ENCODE peak calls at places on chromosomes 11 and 22, in seven cellular contexts. Z is A549, K is tibial nerve, C is heart left ventricle, A is IMR-90, U is adrenal gland, B is Peyer's patch. E is an unnamed sample.

GRCh38 chr11:45489281-45489906 is 176.0 kb downstream of the CHST1 start:
- DNase-seq in Z (no peak), K (no peak), C (no peak), A (no peak), U (no peak), B (peak), E (no peak)

GRCh38 chr11:16603890-16604783 is 134.3 kb upstream of the C11orf58 start:
- DNase-seq in Z (no peak), K (peak), C (peak), A (peak), U (peak), B (peak), E (no peak)

GRCh38 chr11:69650081-69650831 is 9.3 kb downstream of the CCND1 start:
- DNase-seq in Z (no peak), K (no peak), C (no peak), A (no peak), U (no peak), B (peak), E (no peak)

GRCh38 chr11:47204633-47204989 is 10.2 kb upstream of the DDB2 start:
- DNase-seq in Z (peak), K (no peak), C (no peak), A (peak), U (no peak), B (no peak), E (no peak)

GRCh38 chr11:3123761-3124733 is 41.1 kb downstream of the OSBPL5 start:
- DNase-seq in Z (peak), K (peak), C (peak), A (peak), U (peak), B (peak), E (peak)

GRCh38 chr11:125464266-125464662 is 31.8 kb downstream of the FEZ1 start:
- DNase-seq in Z (peak), K (no peak), C (no peak), A (peak), U (no peak), B (no peak), E (peak)

GRCh38 chr11:23540101-23540561 is 679.9 kb upstream of the CCDC179 start:
- DNase-seq in Z (peak), K (no peak), C (no peak), A (peak), U (no peak), B (peak), E (no peak)

GRCh38 chr11:116721983-116722382 is 50.8 kb downstream of the BUD13 start:
- DNase-seq in Z (no peak), K (no peak), C (no peak), A (no peak), U (no peak), B (no peak), E (no peak)

GRCh38 chr11:8911040-8911823 is at the start of gene AKIP1:
- DNase-seq in Z (peak), K (peak), C (peak), A (peak), U (peak), B (peak), E (no peak)
- TF ChIP-seq POLR2A in Z (peak), K (peak), C (no peak), A (peak), U (peak), B (peak), E (peak)

DNA sequence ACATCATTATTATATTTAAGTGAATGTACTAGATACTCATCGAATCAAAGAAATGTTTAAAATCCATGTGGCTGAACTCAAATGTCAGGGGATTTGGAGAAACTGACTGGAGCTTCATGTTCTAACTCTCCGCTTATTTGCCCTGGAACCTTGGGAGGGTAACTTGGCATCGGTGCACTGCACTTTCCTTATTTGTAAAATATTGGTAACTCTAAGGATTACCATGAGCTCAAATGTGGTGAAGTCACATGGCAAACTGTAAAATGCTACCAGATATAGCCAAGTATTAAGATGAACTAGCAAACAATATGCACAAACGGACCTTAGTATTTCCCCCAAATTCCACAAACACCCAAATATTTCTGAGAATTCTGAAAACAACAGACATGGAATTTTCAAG is 75.6 kb downstream of the ETS1 start:
- DNase-seq in Z (no peak), K (no peak), C (no peak), A (no peak), U (no peak), B (no peak), E (no peak)
- H3K27ac ChIP-seq in Z (no peak), K (no peak), C (no peak), A (no peak), U (no peak), B (peak), E (peak)

DNA sequence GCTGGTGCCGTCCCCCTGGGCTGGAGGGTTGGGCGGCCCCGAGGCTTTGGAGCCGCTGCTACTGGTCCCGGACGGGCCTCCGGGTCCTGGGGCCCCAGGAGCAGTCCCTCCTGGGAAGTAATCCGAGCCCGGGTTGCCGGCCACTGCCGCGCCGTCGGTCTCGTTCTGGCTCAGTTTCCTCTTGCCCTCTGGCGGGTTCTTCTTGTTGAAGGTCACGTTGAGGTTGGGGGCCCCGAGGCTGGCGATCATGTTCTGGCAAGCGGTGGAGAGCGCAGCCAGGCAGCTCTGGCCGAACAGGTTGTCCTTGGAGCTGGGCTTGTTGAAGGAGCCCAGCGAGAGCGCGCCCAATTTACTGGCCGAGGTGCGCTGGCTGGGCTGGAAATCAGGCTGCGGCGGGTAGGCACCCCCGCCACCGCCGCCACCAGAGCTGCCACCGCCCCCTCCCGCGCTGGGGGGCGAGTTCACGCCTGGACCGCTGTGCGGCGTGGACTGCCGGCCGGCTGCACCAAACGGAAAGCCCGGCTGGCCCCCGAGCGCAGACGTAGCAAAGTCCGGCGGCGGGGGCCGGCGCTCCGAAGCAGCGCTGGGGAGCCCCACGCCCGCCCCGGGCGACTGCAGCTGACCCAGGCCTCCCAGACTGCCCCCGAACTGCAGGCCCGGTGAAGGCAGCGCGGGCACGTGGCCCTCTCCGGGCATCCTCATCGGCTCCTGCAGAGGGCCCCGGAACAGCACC is 3.6 kb downstream of the MN1 start:
- DNase-seq in Z (no peak), K (no peak), C (no peak), A (no peak), U (no peak), B (no peak), E (no peak)
- TF ChIP-seq POLR2A in Z (no peak), K (no peak), C (no peak), A (no peak), U (no peak), B (no peak), E (no peak)

GRCh38 chr11:848988-849824 is 6.6 kb downstream of the TSPAN4 start:
- DNase-seq in Z (no peak), K (no peak), C (no peak), A (no peak), U (no peak), B (no peak), E (no peak)
- H3K27ac ChIP-seq in Z (no peak), K (peak), C (no peak), A (no peak), U (no peak), B (peak), E (peak)